ENCODE peak calls at places on chromosomes 3 and 15, in five cellular contexts. Q, O, N, A and H are unnamed samples.

GRCh38 chr3:184171562-184171961 is 3.1 kb upstream of the AP2M1 start:
- DNase-seq in O (no peak), Q (no peak), N (no peak), A (peak; percentile 88), H (no peak)

GRCh38 chr3:51673802-51674654 is 3.0 kb downstream of the TEX264 start:
- DNase-seq in A (no peak), Q (peak; percentile 27), O (no peak), N (no peak), H (no peak)

GRCh38 chr3:139518926-139519842 is 20.4 kb downstream of the RBP1 start:
- DNase-seq in A (no peak), O (no peak), Q (no peak), N (no peak), H (no peak)

GRCh38 chr3:127427666-127428065 is 139.8 kb upstream of the PRR20G start:
- DNase-seq in Q (no peak), O (no peak), A (no peak), N (no peak), H (no peak)

GRCh38 chr15:100345438-100345837 is 3.7 kb upstream of the ADAMTS17 start:
- DNase-seq in N (no peak), A (no peak), O (no peak), Q (no peak), H (no peak)

GRCh38 chr3:31196881-31197364 is 302.5 kb upstream of the GADL1 start:
- DNase-seq in A (peak; percentile 79), O (no peak), N (peak; percentile 37), Q (no peak), H (no peak)

GRCh38 chr15:57690341-57690966 is 16.1 kb upstream of the POLR2M start:
- DNase-seq in Q (no peak), A (no peak), O (no peak), N (no peak), H (no peak)

GRCh38 chr3:43270078-43270477 is 16.3 kb upstream of the SNRK start:
- DNase-seq in Q (no peak), N (no peak), A (no peak), O (no peak), H (no peak)

GRCh38 chr15:80177151-80177550 is 24.4 kb downstream of the FAH start:
- DNase-seq in A (peak; percentile 25), Q (no peak), O (no peak), N (no peak), H (no peak)

GRCh38 chr15:54979949-54980348 is 216.8 kb downstream of the RSL24D1 start:
- DNase-seq in O (no peak), N (no peak), Q (no peak), A (no peak), H (no peak)

GRCh38 chr3:52495777-52496602 is 852 bp downstream of the STAB1 start:
- DNase-seq in Q (no peak), A (peak; percentile 57), O (no peak), N (no peak), H (no peak)

GRCh38 chr3:46662771-46663551 is 30.5 kb downstream of the ALS2CL start:
- DNase-seq in N (peak; percentile 37), A (peak; percentile 45), Q (peak; percentile 85), O (peak; percentile 37), H (no peak)

GRCh38 chr15:70763950-70764730 is 782 bp upstream of the UACA start:
- DNase-seq in N (no peak), O (no peak), Q (no peak), A (no peak), H (no peak)

GRCh38 chr3:167739190-167739589 is 3.7 kb downstream of the SERPINI1 start:
- DNase-seq in O (no peak), Q (no peak), A (no peak), N (no peak), H (no peak)

GRCh38 chr3:120172070-120172469 is 77.8 kb upstream of the GSK3B start:
- DNase-seq in Q (peak; percentile 64), A (peak; percentile 83), N (no peak), O (no peak), H (no peak)

GRCh38 chr3:14885307-14885706 is 62.1 kb upstream of the NR2C2 start:
- DNase-seq in O (no peak), N (no peak), A (no peak), Q (no peak), H (peak; percentile 26)

GRCh38 chr3:88773766-88774165 is 333.7 kb upstream of the EPHA3 start:
- DNase-seq in Q (no peak), A (no peak), N (no peak), O (no peak), H (no peak)

GRCh38 chr15:84947947-84948830 is 33.5 kb upstream of the PDE8A start:
- DNase-seq in O (no peak), N (no peak), Q (no peak), A (peak; percentile 96), H (no peak)

GRCh38 chr3:173825731-173826130 is 428.2 kb downstream of the NLGN1 start:
- DNase-seq in A (peak; percentile 61), Q (no peak), N (no peak), O (no peak), H (no peak)

GRCh38 chr3:150091626-150092025 is 120.9 kb upstream of the PFN2 start:
- DNase-seq in N (no peak), O (no peak), A (no peak), Q (no peak), H (no peak)

GRCh38 chr3:14412831-14413380 is 10.5 kb downstream of the SLC6A6 start:
- DNase-seq in A (no peak), Q (no peak), O (no peak), N (no peak), H (no peak)

GRCh38 chr3:179604336-179605078 is at the start of the genes MRPL47 and NDUFB5:
- DNase-seq in O (peak; percentile 90), N (peak; percentile 86), Q (peak; percentile 96), A (peak; percentile 96), H (peak; percentile 89)

GRCh38 chr3:64728428-64728827 is 40.6 kb upstream of the ADAMTS9 start:
- DNase-seq in O (no peak), A (no peak), N (no peak), Q (peak; percentile 67), H (no peak)

GRCh38 chr3:194489736-194490612 is 3.2 kb upstream of the ATP13A3 start:
- DNase-seq in Q (no peak), N (no peak), O (no peak), A (peak; percentile 60), H (no peak)
- H3K4me1 ChIP-seq in Q (peaks cover 14% of the 10 kb centered on the region), N (no peaks in the 10 kb centered on the region), O (peaks cover 3% of the 10 kb centered on the region), A (peaks cover 28% of the 10 kb centered on the region), H (peaks cover 19% of the 10 kb centered on the region)

DNA sequence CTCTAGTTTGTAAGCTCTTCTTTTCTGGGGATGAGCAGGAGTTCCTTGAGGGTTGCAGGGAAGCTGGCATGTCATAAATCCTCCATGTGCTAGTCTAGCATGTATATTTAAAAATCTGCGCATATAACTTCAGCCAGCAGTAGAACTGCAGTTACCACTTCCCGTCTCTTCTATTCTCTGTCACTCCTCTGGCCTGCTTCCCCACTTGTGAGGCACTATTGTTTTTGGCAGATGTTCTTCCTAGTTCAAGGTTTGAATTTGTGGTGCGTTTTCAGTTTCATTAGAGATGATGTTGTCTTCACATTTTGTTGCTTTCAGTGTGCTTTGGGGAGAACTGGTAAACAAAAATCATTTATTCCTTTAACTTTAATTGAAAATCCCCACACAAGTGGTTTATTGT is 169.1 kb upstream of the ZPLD1 start:
- DNase-seq in N (no peak), A (peak; percentile 1), Q (no peak), O (no peak), H (no peak)
- H3K4me1 ChIP-seq in N (no peaks in the 10 kb centered on the region), A (no peaks in the 10 kb centered on the region), Q (no peaks in the 10 kb centered on the region), O (no peaks in the 10 kb centered on the region), H (no peaks in the 10 kb centered on the region)

DNA sequence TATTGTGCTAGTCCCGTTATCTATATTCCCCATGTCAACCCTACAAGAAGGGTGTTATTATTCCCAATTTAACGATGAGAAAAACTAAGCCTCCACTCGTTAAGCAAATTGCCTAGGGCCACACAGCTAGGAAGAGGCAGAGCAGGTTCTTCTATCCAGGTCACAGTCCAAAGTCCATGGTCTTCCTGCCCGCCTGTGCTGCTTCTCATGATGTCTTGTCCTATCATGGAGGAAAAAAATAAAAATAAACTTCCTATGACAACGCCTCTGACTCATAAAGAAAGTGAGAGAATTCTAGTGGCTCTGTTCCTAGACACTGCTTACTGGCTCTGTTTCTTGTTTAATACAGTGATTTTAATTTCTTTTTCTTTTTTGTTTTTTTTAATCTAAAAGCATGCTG is 9.7 kb downstream of the COL8A1 start:
- DNase-seq in Q (no peak), O (no peak), N (no peak), A (peak; percentile 69), H (no peak)
- H3K4me1 ChIP-seq in Q (no peaks in the 10 kb centered on the region), O (no peaks in the 10 kb centered on the region), N (no peaks in the 10 kb centered on the region), A (peaks cover 29% of the 10 kb centered on the region), H (no peaks in the 10 kb centered on the region)

DNA sequence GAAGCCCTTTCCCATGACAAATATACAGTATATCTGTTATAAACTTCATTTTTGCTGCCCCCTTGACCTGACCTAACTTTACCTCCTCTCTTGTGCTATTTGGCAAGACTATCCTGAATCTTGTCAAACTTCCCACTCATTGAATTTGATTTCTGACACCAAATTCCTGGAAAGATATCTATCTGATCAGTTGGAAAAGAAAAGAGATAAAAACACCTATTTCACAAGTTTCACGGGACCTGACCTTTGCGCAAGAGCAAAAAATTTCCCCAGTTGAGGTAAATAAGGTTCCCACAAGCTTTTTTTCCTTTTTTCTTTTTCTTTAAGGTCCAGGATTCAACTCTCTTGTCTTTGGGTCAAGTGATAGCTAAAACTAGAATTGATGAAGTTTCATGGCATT is 189.2 kb upstream of the LPP start:
- DNase-seq in A (no peak), Q (no peak), O (no peak), N (no peak), H (no peak)
- H3K4me1 ChIP-seq in A (peaks cover 4% of the 10 kb centered on the region), Q (peaks cover 29% of the 10 kb centered on the region), O (no peaks in the 10 kb centered on the region), N (no peaks in the 10 kb centered on the region), H (peaks cover 10% of the 10 kb centered on the region)